ENCODE peak calls at places on chromosomes 3 and 15, in five cellular contexts. X is amniotic stem cell, N is brain microvascular endothelial cell, T is NCI-H1417, L is epithelial cell of esophagus. Q is an unnamed sample.

GRCh38 chr15:68407141-68407885 is 24.6 kb downstream of the ITGA11 start:
- DNase-seq in L (no peak), T (no peak), X (no peak), N (no peak), Q (no peak)

GRCh38 chr3:5002871-5003247 is 23.6 kb downstream of the BHLHE40 start:
- DNase-seq in X (no peak), N (no peak), L (no peak), T (no peak), Q (no peak)

GRCh38 chr3:68893600-68894239 is 38.6 kb downstream of the TAFA4 start:
- DNase-seq in X (peak; percentile 7), L (peak; percentile 56), N (peak; percentile 18), T (peak; percentile 27), Q (peak; percentile 21)

GRCh38 chr15:48470096-48470495 is 138.9 kb downstream of the DUT start:
- DNase-seq in L (no peak), T (no peak), X (no peak), N (no peak), Q (no peak)

GRCh38 chr15:83396071-83396470 is 51.1 kb upstream of the SH3GL3 start:
- DNase-seq in X (no peak), T (no peak), L (no peak), N (no peak), Q (no peak)

GRCh38 chr3:8837172-8837571 is 67.8 kb upstream of the OXTR start:
- DNase-seq in T (no peak), L (peak; percentile 84), X (peak; percentile 21), N (peak; percentile 82), Q (no peak)

GRCh38 chr3:63607716-63608115 is 44.8 kb upstream of the SNTN start:
- DNase-seq in L (peak; percentile 8), X (no peak), N (no peak), T (no peak), Q (no peak)

GRCh38 chr15:50964075-50964474 is 55.6 kb downstream of the AP4E1 start:
- DNase-seq in N (no peak), T (no peak), L (no peak), X (no peak), Q (no peak)

GRCh38 chr3:182708810-182709209 is 84.5 kb upstream of the ATP11B start:
- DNase-seq in T (no peak), X (no peak), N (no peak), L (no peak), Q (no peak)

GRCh38 chr3:32709346-32709745 is 24.4 kb downstream of the CNOT10 start:
- DNase-seq in L (no peak), X (no peak), T (no peak), N (no peak), Q (no peak)

GRCh38 chr3:197686899-197687298 is 49.8 kb downstream of the RUBCN start:
- DNase-seq in N (no peak), L (no peak), T (no peak), X (no peak), Q (no peak)

GRCh38 chr3:194598771-194599557 is 34.3 kb downstream of the TMEM44 start:
- DNase-seq in T (no peak), L (no peak), N (peak; percentile 100), X (no peak), Q (peak; percentile 47)

GRCh38 chr3:159416854-159417253 is 571.8 kb upstream of the IL12A start:
- DNase-seq in L (no peak), T (no peak), N (peak; percentile 46), X (no peak), Q (no peak)

GRCh38 chr3:15679306-15679705 is 77.8 kb downstream of the BTD start:
- DNase-seq in T (no peak), N (no peak), L (no peak), X (no peak), Q (no peak)

GRCh38 chr15:100252359-100252758 is 89.4 kb downstream of the ADAMTS17 start:
- DNase-seq in L (no peak), N (no peak), X (no peak), T (no peak), Q (no peak)

GRCh38 chr3:20574746-20575145 is 388.7 kb upstream of the SGO1 start:
- DNase-seq in N (peak; percentile 83), X (peak; percentile 38), T (no peak), L (peak; percentile 30), Q (no peak)

GRCh38 chr3:187286467-187287059 is 5.0 kb downstream of the MASP1 start:
- DNase-seq in T (no peak), X (no peak), N (peak; percentile 57), L (no peak), Q (no peak)

GRCh38 chr15:40859206-40859851 is 14.7 kb downstream of the RHOV start:
- DNase-seq in X (peak; percentile 13), L (peak; percentile 93), T (peak; percentile 25), N (peak; percentile 74), Q (peak; percentile 88)

GRCh38 chr15:63870403-63871209 is 36.9 kb upstream of the HERC1 start:
- DNase-seq in T (no peak), N (peak; percentile 87), L (peak; percentile 86), X (peak; percentile 29), Q (peak; percentile 60)